ENCODE peak calls at places on chromosomes 2 and 18, in four cellular contexts. G is stimulated activated CD4-positive, alpha-beta T cell treated with anti-CD3 and anti-CD28 coated beads, Interleukin-15, amount 100 ng/mL, for 1 hour; W is cardiac fibroblast; F is tibial artery. Y is an unnamed sample.

GRCh38 chr18:36372902-36373301 is 75.4 kb downstream of the FHOD3 start:
- DNase-seq in G (no peak), W (peak; percentile 85), F (peak; percentile 71), Y (peak; percentile 42)

GRCh38 chr18:59553273-59553672 is 143.9 kb downstream of the CCBE1 start:
- DNase-seq in F (no peak), G (no peak), W (no peak), Y (no peak)

GRCh38 chr2:62304429-62305417 is 108.8 kb downstream of the B3GNT2 start:
- DNase-seq in G (no peak), W (peak; percentile 97), F (peak; percentile 77), Y (peak; percentile 41)

GRCh38 chr2:150282821-150283309 is 204.6 kb downstream of the RND3 start:
- DNase-seq in W (peak; percentile 41), F (no peak), G (no peak), Y (no peak)

GRCh38 chr2:205865794-205866490 is 183.6 kb downstream of the NRP2 start:
- DNase-seq in W (no peak), G (no peak), F (no peak), Y (no peak)

GRCh38 chr18:9629709-9630108 is 15.3 kb upstream of the PPP4R1 start:
- DNase-seq in F (no peak), W (peak; percentile 69), G (no peak), Y (no peak)

GRCh38 chr2:200944467-200945394 is 18.7 kb downstream of the ORC2 start:
- DNase-seq in F (no peak), G (peak; percentile 21), W (peak; percentile 79), Y (peak; percentile 68)

GRCh38 chr2:24382363-24383021 is 22.2 kb upstream of the ITSN2 start:
- DNase-seq in F (peak; percentile 71), W (peak; percentile 81), G (peak; percentile 16), Y (no peak)

GRCh38 chr2:189783451-189783926 is 650 bp downstream of the ORMDL1 start:
- DNase-seq in W (peak; percentile 48), F (no peak), G (no peak), Y (no peak)

GRCh38 chr2:33291278-33292013 is 185.0 kb upstream of the RASGRP3 start:
- DNase-seq in W (peak; percentile 79), F (no peak), G (no peak), Y (peak; percentile 62)

GRCh38 chr2:128306931-128307460 is 11.7 kb downstream of the HS6ST1 start:
- DNase-seq in F (peak; percentile 65), W (no peak), G (no peak), Y (no peak)

GRCh38 chr2:178886006-178886405 is 78.8 kb upstream of the TTN start:
- DNase-seq in F (no peak), W (no peak), G (no peak), Y (no peak)

GRCh38 chr2:111930404-111930803 is 32.0 kb downstream of the MERTK start:
- DNase-seq in W (no peak), G (no peak), F (no peak), Y (no peak)

GRCh38 chr2:168002021-168002553 is 245.3 kb downstream of the STK39 start:
- DNase-seq in W (peak; percentile 30), G (no peak), F (no peak), Y (no peak)

Y was measured in skeletal muscle cell.